ENCODE peak calls at places on chromosome 17, in seven cellular contexts. One of them, this sample, is unnamed.

GRCh38 chr17:81812571-81813370 is 8.8 kb downstream of the GCGR start:
- DNase-seq in Calu3: no peak
- DNase-seq in sigmoid colon: no peak
- DNase-seq in CD8-positive, alpha-beta T cell: no peak
- DNase-seq in K562: no peak
- DNase-seq in psoas muscle: no peak
- DNase-seq in activated CD8-positive, alpha-beta T cell treated with anti-CD3 and anti-CD28 coated beads for 36 hours: no peak
- DNase-seq in this sample: no peak

GRCh38 chr17:56985371-56986162 is 7.6 kb downstream of the SCPEP1 start:
- DNase-seq in activated CD8-positive, alpha-beta T cell treated with anti-CD3 and anti-CD28 coated beads for 36 hours: no peak
- DNase-seq in psoas muscle: no peak
- DNase-seq in Calu3: no peak
- DNase-seq in sigmoid colon: no peak
- DNase-seq in K562: peak
- DNase-seq in CD8-positive, alpha-beta T cell: no peak
- DNase-seq in this sample: no peak

GRCh38 chr17:68759002-68759342 is 157.8 kb upstream of the FAM20A start:
- DNase-seq in Calu3: no peak
- DNase-seq in activated CD8-positive, alpha-beta T cell treated with anti-CD3 and anti-CD28 coated beads for 36 hours: no peak
- DNase-seq in CD8-positive, alpha-beta T cell: no peak
- DNase-seq in psoas muscle: no peak
- DNase-seq in sigmoid colon: no peak
- DNase-seq in K562: no peak
- DNase-seq in this sample: no peak

GRCh38 chr17:5948811-5949210 is 121.4 kb upstream of the WSCD1 start:
- DNase-seq in CD8-positive, alpha-beta T cell: no peak
- DNase-seq in K562: no peak
- DNase-seq in psoas muscle: no peak
- DNase-seq in activated CD8-positive, alpha-beta T cell treated with anti-CD3 and anti-CD28 coated beads for 36 hours: no peak
- DNase-seq in Calu3: no peak
- DNase-seq in sigmoid colon: no peak
- DNase-seq in this sample: no peak

GRCh38 chr17:51948128-51948527 is 210.4 kb downstream of the CA10 start:
- DNase-seq in activated CD8-positive, alpha-beta T cell treated with anti-CD3 and anti-CD28 coated beads for 36 hours: no peak
- DNase-seq in K562: no peak
- DNase-seq in Calu3: peak
- DNase-seq in CD8-positive, alpha-beta T cell: no peak
- DNase-seq in psoas muscle: peak
- DNase-seq in sigmoid colon: no peak
- DNase-seq in this sample: no peak

GRCh38 chr17:39661044-39661406 is 4.1 kb upstream of the TCAP start:
- DNase-seq in psoas muscle: peak
- DNase-seq in activated CD8-positive, alpha-beta T cell treated with anti-CD3 and anti-CD28 coated beads for 36 hours: no peak
- DNase-seq in K562: no peak
- DNase-seq in CD8-positive, alpha-beta T cell: no peak
- DNase-seq in Calu3: peak
- DNase-seq in sigmoid colon: no peak
- DNase-seq in this sample: no peak

GRCh38 chr17:2796164-2797140 is at the start of gene RAP1GAP2:
- DNase-seq in sigmoid colon: peak
- DNase-seq in K562: no peak
- DNase-seq in psoas muscle: peak
- DNase-seq in CD8-positive, alpha-beta T cell: peak
- DNase-seq in Calu3: peak
- DNase-seq in activated CD8-positive, alpha-beta T cell treated with anti-CD3 and anti-CD28 coated beads for 36 hours: peak
- DNase-seq in this sample: no peak

GRCh38 chr17:63170795-63171194 is 204.8 kb downstream of the TANC2 start:
- DNase-seq in psoas muscle: no peak
- DNase-seq in CD8-positive, alpha-beta T cell: no peak
- DNase-seq in sigmoid colon: no peak
- DNase-seq in activated CD8-positive, alpha-beta T cell treated with anti-CD3 and anti-CD28 coated beads for 36 hours: no peak
- DNase-seq in Calu3: no peak
- DNase-seq in K562: no peak
- DNase-seq in this sample: no peak

GRCh38 chr17:39979021-39979660 is 1.5 kb upstream of the PSMD3 start:
- DNase-seq in activated CD8-positive, alpha-beta T cell treated with anti-CD3 and anti-CD28 coated beads for 36 hours: no peak
- DNase-seq in sigmoid colon: no peak
- DNase-seq in K562: no peak
- DNase-seq in psoas muscle: no peak
- DNase-seq in Calu3: no peak
- DNase-seq in CD8-positive, alpha-beta T cell: no peak
- DNase-seq in this sample: no peak

GRCh38 chr17:29617125-29617480 is 5.6 kb downstream of the CORO6 start:
- DNase-seq in K562: peak
- DNase-seq in activated CD8-positive, alpha-beta T cell treated with anti-CD3 and anti-CD28 coated beads for 36 hours: peak
- DNase-seq in Calu3: peak
- DNase-seq in psoas muscle: peak
- DNase-seq in CD8-positive, alpha-beta T cell: peak
- DNase-seq in sigmoid colon: peak
- DNase-seq in this sample: no peak

GRCh38 chr17:353213-353837 is 718 bp upstream of the RPH3AL start:
- DNase-seq in psoas muscle: no peak
- DNase-seq in CD8-positive, alpha-beta T cell: no peak
- DNase-seq in K562: no peak
- DNase-seq in Calu3: no peak
- DNase-seq in activated CD8-positive, alpha-beta T cell treated with anti-CD3 and anti-CD28 coated beads for 36 hours: no peak
- DNase-seq in sigmoid colon: no peak
- DNase-seq in this sample: no peak

GRCh38 chr17:40303009-40303657 is 5.8 kb upstream of the RARA start:
- DNase-seq in sigmoid colon: no peak
- DNase-seq in CD8-positive, alpha-beta T cell: no peak
- DNase-seq in activated CD8-positive, alpha-beta T cell treated with anti-CD3 and anti-CD28 coated beads for 36 hours: peak
- DNase-seq in Calu3: peak
- DNase-seq in K562: peak
- DNase-seq in psoas muscle: peak
- DNase-seq in this sample: no peak

GRCh38 chr17:32264140-32264799 is 1.4 kb upstream of the RHBDL3 start:
- DNase-seq in K562: no peak
- DNase-seq in CD8-positive, alpha-beta T cell: no peak
- DNase-seq in sigmoid colon: no peak
- DNase-seq in activated CD8-positive, alpha-beta T cell treated with anti-CD3 and anti-CD28 coated beads for 36 hours: no peak
- DNase-seq in psoas muscle: no peak
- DNase-seq in Calu3: no peak
- DNase-seq in this sample: no peak

GRCh38 chr17:28744104-28744801 is 442 bp downstream of the TRAF4 start:
- DNase-seq in sigmoid colon: peak
- DNase-seq in psoas muscle: peak
- DNase-seq in activated CD8-positive, alpha-beta T cell treated with anti-CD3 and anti-CD28 coated beads for 36 hours: peak
- DNase-seq in Calu3: peak
- DNase-seq in K562: peak
- DNase-seq in CD8-positive, alpha-beta T cell: peak
- DNase-seq in this sample: peak

GRCh38 chr17:1107777-1108559 is 71.8 kb downstream of the ABR start:
- DNase-seq in activated CD8-positive, alpha-beta T cell treated with anti-CD3 and anti-CD28 coated beads for 36 hours: no peak
- DNase-seq in Calu3: no peak
- DNase-seq in K562: no peak
- DNase-seq in sigmoid colon: no peak
- DNase-seq in CD8-positive, alpha-beta T cell: no peak
- DNase-seq in psoas muscle: no peak
- DNase-seq in this sample: no peak

GRCh38 chr17:17613708-17614114 is 22.2 kb upstream of the PEMT start:
- DNase-seq in sigmoid colon: no peak
- DNase-seq in CD8-positive, alpha-beta T cell: peak
- DNase-seq in Calu3: peak
- DNase-seq in activated CD8-positive, alpha-beta T cell treated with anti-CD3 and anti-CD28 coated beads for 36 hours: peak
- DNase-seq in K562: peak
- DNase-seq in psoas muscle: no peak
- DNase-seq in this sample: no peak

GRCh38 chr17:51260960-51261958 is 913 bp downstream of the UTP18 start:
- DNase-seq in K562: peak
- DNase-seq in sigmoid colon: peak
- DNase-seq in CD8-positive, alpha-beta T cell: no peak
- DNase-seq in Calu3: peak
- DNase-seq in activated CD8-positive, alpha-beta T cell treated with anti-CD3 and anti-CD28 coated beads for 36 hours: peak
- DNase-seq in psoas muscle: peak
- DNase-seq in this sample: no peak

GRCh38 chr17:44071772-44072171 is 1.2 kb downstream of the G6PC3 start:
- DNase-seq in CD8-positive, alpha-beta T cell: no peak
- DNase-seq in activated CD8-positive, alpha-beta T cell treated with anti-CD3 and anti-CD28 coated beads for 36 hours: no peak
- DNase-seq in psoas muscle: no peak
- DNase-seq in Calu3: no peak
- DNase-seq in sigmoid colon: no peak
- DNase-seq in K562: no peak
- DNase-seq in this sample: no peak

GRCh38 chr17:58060596-58061191 is 22.5 kb upstream of the DYNLL2 start:
- DNase-seq in CD8-positive, alpha-beta T cell: no peak
- DNase-seq in sigmoid colon: peak
- DNase-seq in activated CD8-positive, alpha-beta T cell treated with anti-CD3 and anti-CD28 coated beads for 36 hours: no peak
- DNase-seq in Calu3: no peak
- DNase-seq in psoas muscle: no peak
- DNase-seq in K562: no peak
- DNase-seq in this sample: no peak

DNA sequence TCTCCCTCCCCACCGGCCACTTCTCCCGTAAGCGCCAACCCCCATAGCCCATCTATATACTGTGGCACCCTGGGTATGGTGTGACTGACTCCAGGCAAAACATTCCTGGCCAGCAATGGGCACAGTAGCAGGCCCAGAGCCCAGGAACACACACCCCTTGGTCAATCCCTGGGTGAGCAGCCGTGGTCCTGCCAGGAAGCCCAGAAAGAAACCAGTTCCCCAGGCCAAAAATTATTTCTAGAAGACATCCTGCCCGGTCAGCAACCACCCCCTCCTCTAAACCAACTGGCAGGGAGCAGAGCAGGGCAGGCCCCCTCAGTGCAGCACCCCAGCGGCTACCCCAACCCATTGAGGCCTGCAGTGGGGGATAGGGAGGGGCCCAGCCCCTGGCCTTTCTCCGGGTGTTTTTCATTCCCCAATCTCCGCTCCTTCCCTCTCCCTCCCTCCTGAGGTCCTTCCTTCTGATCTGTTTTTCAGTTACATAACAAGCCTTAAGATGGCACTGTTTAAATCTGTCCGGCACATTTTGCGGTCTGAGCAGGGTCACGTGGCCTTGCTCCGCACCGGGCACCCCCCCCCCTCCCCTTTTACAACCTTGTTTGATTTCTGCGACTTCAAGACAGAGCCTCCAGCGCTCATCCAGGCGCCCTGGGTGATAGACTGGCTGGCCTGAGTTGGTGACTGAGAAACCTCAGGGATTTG is 2.0 kb downstream of the NPTX1 start:
- DNase-seq in Calu3: no peak
- DNase-seq in activated CD8-positive, alpha-beta T cell treated with anti-CD3 and anti-CD28 coated beads for 36 hours: peak
- DNase-seq in sigmoid colon: peak
- DNase-seq in K562: peak
- DNase-seq in CD8-positive, alpha-beta T cell: no peak
- DNase-seq in psoas muscle: no peak
- DNase-seq in this sample: no peak
- TF ChIP-seq CTCF in Calu3: no peak
- TF ChIP-seq CTCF in activated CD8-positive, alpha-beta T cell treated with anti-CD3 and anti-CD28 coated beads for 36 hours: no peak
- TF ChIP-seq CTCF in sigmoid colon: peak
- TF ChIP-seq CTCF in K562: peak
- TF ChIP-seq CTCF in CD8-positive, alpha-beta T cell: no peak
- TF ChIP-seq CTCF in psoas muscle: no peak
- TF ChIP-seq CTCF in this sample: peak

GRCh38 chr17:74213897-74214386 is 571 bp downstream of the TTYH2 start:
- DNase-seq in sigmoid colon: peak
- DNase-seq in psoas muscle: peak
- DNase-seq in CD8-positive, alpha-beta T cell: peak
- DNase-seq in activated CD8-positive, alpha-beta T cell treated with anti-CD3 and anti-CD28 coated beads for 36 hours: no peak
- DNase-seq in K562: no peak
- DNase-seq in Calu3: no peak
- DNase-seq in this sample: no peak

GRCh38 chr17:74212262-74212912 is 984 bp upstream of the TTYH2 start:
- DNase-seq in K562: peak
- DNase-seq in CD8-positive, alpha-beta T cell: peak
- DNase-seq in Calu3: no peak
- DNase-seq in activated CD8-positive, alpha-beta T cell treated with anti-CD3 and anti-CD28 coated beads for 36 hours: peak
- DNase-seq in psoas muscle: peak
- DNase-seq in sigmoid colon: peak
- DNase-seq in this sample: no peak

GRCh38 chr17:74214642-74215331 is 1.4 kb downstream of the TTYH2 start:
- DNase-seq in CD8-positive, alpha-beta T cell: no peak
- DNase-seq in activated CD8-positive, alpha-beta T cell treated with anti-CD3 and anti-CD28 coated beads for 36 hours: no peak
- DNase-seq in psoas muscle: peak
- DNase-seq in sigmoid colon: no peak
- DNase-seq in K562: no peak
- DNase-seq in Calu3: no peak
- DNase-seq in this sample: no peak

GRCh38 chr17:74211929-74212261 is 1.5 kb upstream of the TTYH2 start:
- DNase-seq in K562: no peak
- DNase-seq in activated CD8-positive, alpha-beta T cell treated with anti-CD3 and anti-CD28 coated beads for 36 hours: no peak
- DNase-seq in Calu3: no peak
- DNase-seq in psoas muscle: no peak
- DNase-seq in sigmoid colon: no peak
- DNase-seq in CD8-positive, alpha-beta T cell: no peak
- DNase-seq in this sample: no peak

DNA sequence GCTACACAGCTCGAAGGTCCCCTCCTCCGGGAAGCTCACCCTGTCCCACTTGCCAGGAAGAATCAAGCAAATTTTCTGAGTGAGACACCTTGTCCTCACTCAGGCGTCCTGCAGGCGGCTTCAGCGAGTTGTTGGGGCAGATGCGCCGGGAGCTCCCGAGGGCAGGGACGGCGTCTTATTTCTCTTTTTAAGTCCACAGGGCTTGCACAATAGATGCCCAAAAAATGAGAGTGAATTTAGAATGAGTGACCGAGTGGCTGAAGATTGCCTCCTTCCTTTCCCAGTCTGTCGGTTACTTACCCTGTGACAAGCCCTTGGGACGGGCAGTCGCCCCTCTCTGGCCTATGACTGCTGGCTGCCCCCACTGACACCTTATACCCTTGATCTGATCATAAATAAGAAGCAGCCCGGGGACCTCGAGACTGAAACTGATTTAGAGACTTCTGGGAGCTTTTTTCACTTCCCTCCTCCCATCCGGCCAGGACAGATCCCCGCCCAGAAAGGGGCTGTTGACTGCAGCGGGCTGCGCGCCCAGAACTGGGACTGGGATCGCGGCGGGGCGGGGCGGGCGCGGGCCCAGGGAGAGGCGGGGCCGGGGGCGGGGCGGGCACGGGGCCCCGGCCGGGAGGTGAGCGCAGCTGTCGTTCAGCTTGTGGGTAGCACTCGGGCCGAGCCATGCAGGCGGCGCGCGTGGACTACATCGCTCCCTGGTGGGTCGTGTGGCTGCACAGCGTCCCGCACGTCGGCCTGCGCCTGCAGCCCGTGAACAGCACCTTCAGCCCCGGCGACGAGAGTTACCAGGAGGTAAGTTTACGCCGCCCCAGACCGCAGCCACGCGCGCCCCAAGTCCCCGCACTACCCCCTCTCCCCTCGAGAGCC is at the start of gene TTYH2:
- DNase-seq in Calu3: peak
- DNase-seq in sigmoid colon: peak
- DNase-seq in activated CD8-positive, alpha-beta T cell treated with anti-CD3 and anti-CD28 coated beads for 36 hours: peak
- DNase-seq in K562: peak
- DNase-seq in CD8-positive, alpha-beta T cell: peak
- DNase-seq in psoas muscle: peak
- DNase-seq in this sample: no peak
- TF ChIP-seq CTCF in Calu3: no peak
- TF ChIP-seq CTCF in sigmoid colon: peak
- TF ChIP-seq CTCF in activated CD8-positive, alpha-beta T cell treated with anti-CD3 and anti-CD28 coated beads for 36 hours: peak
- TF ChIP-seq CTCF in K562: peak
- TF ChIP-seq CTCF in CD8-positive, alpha-beta T cell: no peak
- TF ChIP-seq CTCF in psoas muscle: peak
- TF ChIP-seq CTCF in this sample: peak

GRCh38 chr17:34409352-34409751 is 46.3 kb upstream of the CCL1 start:
- DNase-seq in sigmoid colon: no peak
- DNase-seq in Calu3: no peak
- DNase-seq in activated CD8-positive, alpha-beta T cell treated with anti-CD3 and anti-CD28 coated beads for 36 hours: no peak
- DNase-seq in K562: no peak
- DNase-seq in psoas muscle: no peak
- DNase-seq in CD8-positive, alpha-beta T cell: no peak
- DNase-seq in this sample: no peak
- TF ChIP-seq CTCF in sigmoid colon: no peak
- TF ChIP-seq CTCF in Calu3: no peak
- TF ChIP-seq CTCF in activated CD8-positive, alpha-beta T cell treated with anti-CD3 and anti-CD28 coated beads for 36 hours: no peak
- TF ChIP-seq CTCF in K562: no peak
- TF ChIP-seq CTCF in psoas muscle: no peak
- TF ChIP-seq CTCF in CD8-positive, alpha-beta T cell: no peak
- TF ChIP-seq CTCF in this sample: no peak

GRCh38 chr17:41406205-41406604 is 8.8 kb upstream of the KRT31 start:
- DNase-seq in psoas muscle: no peak
- DNase-seq in Calu3: peak
- DNase-seq in sigmoid colon: no peak
- DNase-seq in activated CD8-positive, alpha-beta T cell treated with anti-CD3 and anti-CD28 coated beads for 36 hours: no peak
- DNase-seq in K562: no peak
- DNase-seq in CD8-positive, alpha-beta T cell: no peak
- DNase-seq in this sample: no peak
- TF ChIP-seq CTCF in psoas muscle: no peak
- TF ChIP-seq CTCF in Calu3: no peak
- TF ChIP-seq CTCF in sigmoid colon: no peak
- TF ChIP-seq CTCF in activated CD8-positive, alpha-beta T cell treated with anti-CD3 and anti-CD28 coated beads for 36 hours: no peak
- TF ChIP-seq CTCF in K562: peak
- TF ChIP-seq CTCF in CD8-positive, alpha-beta T cell: no peak
- TF ChIP-seq CTCF in this sample: no peak

This sample was measured in chondrocyte.